ENCODE peak calls at places on chromosomes 3 and 15, in seven cellular contexts. One of them, this sample, is unnamed.

GRCh38 chr3:164040991-164041390 is 1037.3 kb downstream of the SI start:
- DNase-seq in mesendoderm: no peak
- DNase-seq in IMR-90: no peak
- DNase-seq in trophoblast cell: no peak
- DNase-seq in mesenchymal stem cell: no peak
- DNase-seq in H1: no peak
- DNase-seq in H9: no peak
- DNase-seq in this sample: no peak

GRCh38 chr15:48250640-48251076 is 44.6 kb downstream of the SLC12A1 start:
- DNase-seq in H9: peak
- DNase-seq in H1: peak
- DNase-seq in mesendoderm: peak
- DNase-seq in IMR-90: peak
- DNase-seq in trophoblast cell: peak
- DNase-seq in mesenchymal stem cell: peak
- DNase-seq in this sample: peak

GRCh38 chr3:136332776-136333175 is 82.6 kb downstream of the PCCB start:
- DNase-seq in trophoblast cell: no peak
- DNase-seq in H9: no peak
- DNase-seq in mesenchymal stem cell: peak
- DNase-seq in IMR-90: peak
- DNase-seq in mesendoderm: no peak
- DNase-seq in H1: no peak
- DNase-seq in this sample: no peak

GRCh38 chr3:88509582-88509981 is 359.8 kb downstream of the C3orf38 start:
- DNase-seq in IMR-90: no peak
- DNase-seq in H1: no peak
- DNase-seq in trophoblast cell: no peak
- DNase-seq in H9: no peak
- DNase-seq in mesenchymal stem cell: no peak
- DNase-seq in mesendoderm: no peak
- DNase-seq in this sample: no peak

GRCh38 chr3:57031622-57032541 is 28.6 kb upstream of the SPATA12 start:
- DNase-seq in IMR-90: no peak
- DNase-seq in H1: no peak
- DNase-seq in mesenchymal stem cell: no peak
- DNase-seq in trophoblast cell: no peak
- DNase-seq in mesendoderm: no peak
- DNase-seq in H9: no peak
- DNase-seq in this sample: no peak

GRCh38 chr3:109413049-109413448 is 75.7 kb upstream of the DPPA4 start:
- DNase-seq in H9: no peak
- DNase-seq in mesenchymal stem cell: peak
- DNase-seq in H1: no peak
- DNase-seq in mesendoderm: no peak
- DNase-seq in IMR-90: no peak
- DNase-seq in trophoblast cell: no peak
- DNase-seq in this sample: no peak

GRCh38 chr15:69758810-69759410 is 306.3 kb downstream of the RPLP1 start:
- DNase-seq in H1: no peak
- DNase-seq in H9: no peak
- DNase-seq in IMR-90: peak
- DNase-seq in mesendoderm: no peak
- DNase-seq in trophoblast cell: no peak
- DNase-seq in mesenchymal stem cell: peak
- DNase-seq in this sample: no peak

GRCh38 chr3:18751514-18751913 is 326.4 kb upstream of the SATB1 start:
- DNase-seq in trophoblast cell: no peak
- DNase-seq in IMR-90: no peak
- DNase-seq in H9: no peak
- DNase-seq in H1: no peak
- DNase-seq in mesendoderm: no peak
- DNase-seq in mesenchymal stem cell: no peak
- DNase-seq in this sample: no peak

GRCh38 chr3:7978104-7978457 is 523.5 kb upstream of the LMCD1 start:
- DNase-seq in IMR-90: no peak
- DNase-seq in H1: no peak
- DNase-seq in mesendoderm: no peak
- DNase-seq in H9: no peak
- DNase-seq in mesenchymal stem cell: no peak
- DNase-seq in trophoblast cell: no peak
- DNase-seq in this sample: peak

GRCh38 chr3:149638401-149639092 is 19.3 kb downstream of the WWTR1 start:
- DNase-seq in trophoblast cell: no peak
- DNase-seq in mesendoderm: no peak
- DNase-seq in IMR-90: peak
- DNase-seq in H9: no peak
- DNase-seq in H1: no peak
- DNase-seq in mesenchymal stem cell: peak
- DNase-seq in this sample: no peak

GRCh38 chr3:120622870-120623718 is 27.0 kb downstream of the NDUFB4 start:
- DNase-seq in mesendoderm: peak
- DNase-seq in IMR-90: peak
- DNase-seq in trophoblast cell: peak
- DNase-seq in H1: peak
- DNase-seq in mesenchymal stem cell: no peak
- DNase-seq in H9: peak
- DNase-seq in this sample: no peak

GRCh38 chr15:55267401-55268053 is 22.1 kb downstream of the RAB27A start:
- DNase-seq in H1: no peak
- DNase-seq in mesendoderm: no peak
- DNase-seq in trophoblast cell: no peak
- DNase-seq in IMR-90: peak
- DNase-seq in H9: no peak
- DNase-seq in mesenchymal stem cell: peak
- DNase-seq in this sample: no peak

GRCh38 chr15:36161781-36162212 is 417.6 kb upstream of the CDIN1 start:
- DNase-seq in mesendoderm: peak
- DNase-seq in IMR-90: no peak
- DNase-seq in mesenchymal stem cell: peak
- DNase-seq in H1: no peak
- DNase-seq in H9: peak
- DNase-seq in trophoblast cell: no peak
- DNase-seq in this sample: peak

GRCh38 chr3:141243295-141243707 is 11.7 kb downstream of the PXYLP1 start:
- DNase-seq in mesenchymal stem cell: peak
- DNase-seq in trophoblast cell: peak
- DNase-seq in IMR-90: peak
- DNase-seq in H1: peak
- DNase-seq in mesendoderm: peak
- DNase-seq in H9: no peak
- DNase-seq in this sample: no peak

GRCh38 chr3:12046406-12046805 is 42.2 kb downstream of the SYN2 start:
- DNase-seq in trophoblast cell: no peak
- DNase-seq in mesenchymal stem cell: no peak
- DNase-seq in mesendoderm: no peak
- DNase-seq in H9: no peak
- DNase-seq in IMR-90: no peak
- DNase-seq in H1: no peak
- DNase-seq in this sample: no peak

GRCh38 chr3:52456169-52456799 is 880 bp downstream of the NISCH start:
- DNase-seq in IMR-90: peak
- DNase-seq in trophoblast cell: peak
- DNase-seq in mesenchymal stem cell: peak
- DNase-seq in H1: peak
- DNase-seq in H9: peak
- DNase-seq in mesendoderm: peak
- DNase-seq in this sample: no peak

GRCh38 chr15:65110676-65111292 is 4.2 kb downstream of the UBAP1L start:
- DNase-seq in mesenchymal stem cell: peak
- DNase-seq in H1: no peak
- DNase-seq in IMR-90: peak
- DNase-seq in trophoblast cell: no peak
- DNase-seq in mesendoderm: peak
- DNase-seq in H9: no peak
- DNase-seq in this sample: no peak

DNA sequence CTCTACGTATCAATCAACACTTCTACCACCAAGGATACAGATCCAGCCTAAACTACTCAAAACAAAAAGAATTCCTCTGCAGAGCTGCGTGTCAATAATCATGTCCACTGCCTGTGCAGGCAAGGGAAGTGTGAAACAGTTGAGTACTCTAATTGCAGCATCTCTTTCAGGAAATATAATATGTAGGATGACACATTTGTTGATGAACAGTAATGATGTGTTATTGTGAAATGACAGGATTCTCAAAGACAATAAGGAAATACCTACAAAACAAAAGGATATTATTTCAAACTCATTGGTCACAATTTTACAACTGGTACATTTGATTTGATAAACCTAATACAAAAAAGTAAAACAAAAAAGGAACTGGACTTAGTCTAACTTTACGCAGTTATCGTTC is 4.4 kb downstream of the SPG11 start:
- DNase-seq in trophoblast cell: no peak
- DNase-seq in H1: no peak
- DNase-seq in IMR-90: no peak
- DNase-seq in mesenchymal stem cell: no peak
- DNase-seq in mesendoderm: no peak
- DNase-seq in H9: no peak
- DNase-seq in this sample: no peak
- H3K9ac ChIP-seq in trophoblast cell: no peak
- H3K9ac ChIP-seq in H1: no peak
- H3K9ac ChIP-seq in IMR-90: no peak
- H3K9ac ChIP-seq in mesenchymal stem cell: no peak
- H3K9ac ChIP-seq in mesendoderm: no peak
- H3K9ac ChIP-seq in H9: no peak
- H3K9ac ChIP-seq in this sample: no peak

GRCh38 chr3:10334461-10334860 is 13.5 kb upstream of the SEC13 start:
- DNase-seq in IMR-90: peak
- DNase-seq in mesenchymal stem cell: peak
- DNase-seq in mesendoderm: peak
- DNase-seq in H1: no peak
- DNase-seq in trophoblast cell: peak
- DNase-seq in H9: peak
- DNase-seq in this sample: no peak
- H3K27ac ChIP-seq in IMR-90: no peak
- H3K27ac ChIP-seq in mesenchymal stem cell: no peak
- H3K27ac ChIP-seq in mesendoderm: no peak
- H3K27ac ChIP-seq in H1: no peak
- H3K27ac ChIP-seq in trophoblast cell: no peak
- H3K27ac ChIP-seq in H9: no peak
- H3K27ac ChIP-seq in this sample: no peak

GRCh38 chr3:71311320-71312046 is 272.0 kb downstream of the FOXP1 start:
- DNase-seq in mesenchymal stem cell: no peak
- DNase-seq in mesendoderm: no peak
- DNase-seq in H1: no peak
- DNase-seq in IMR-90: no peak
- DNase-seq in trophoblast cell: no peak
- DNase-seq in H9: no peak
- DNase-seq in this sample: no peak

GRCh38 chr3:71309342-71309741 is 274.2 kb downstream of the FOXP1 start:
- DNase-seq in IMR-90: no peak
- DNase-seq in mesendoderm: no peak
- DNase-seq in H9: no peak
- DNase-seq in H1: no peak
- DNase-seq in trophoblast cell: peak
- DNase-seq in mesenchymal stem cell: no peak
- DNase-seq in this sample: no peak

GRCh38 chr3:71309886-71310285 is 273.6 kb downstream of the FOXP1 start:
- DNase-seq in mesenchymal stem cell: no peak
- DNase-seq in IMR-90: peak
- DNase-seq in H9: no peak
- DNase-seq in trophoblast cell: no peak
- DNase-seq in H1: no peak
- DNase-seq in mesendoderm: no peak
- DNase-seq in this sample: no peak

GRCh38 chr3:71312461-71312860 is 271.1 kb downstream of the FOXP1 start:
- DNase-seq in H1: no peak
- DNase-seq in H9: no peak
- DNase-seq in mesenchymal stem cell: no peak
- DNase-seq in trophoblast cell: no peak
- DNase-seq in IMR-90: no peak
- DNase-seq in mesendoderm: no peak
- DNase-seq in this sample: no peak

GRCh38 chr3:71310595-71311319 is 272.8 kb downstream of the FOXP1 start:
- DNase-seq in mesenchymal stem cell: peak
- DNase-seq in IMR-90: peak
- DNase-seq in H9: no peak
- DNase-seq in H1: no peak
- DNase-seq in trophoblast cell: no peak
- DNase-seq in mesendoderm: peak
- DNase-seq in this sample: no peak
- H4K8ac ChIP-seq in mesenchymal stem cell: no peak
- H4K8ac ChIP-seq in IMR-90: peak
- H4K8ac ChIP-seq in H9: no peak
- H4K8ac ChIP-seq in H1: no peak
- H4K8ac ChIP-seq in trophoblast cell: peak
- H4K8ac ChIP-seq in mesendoderm: no peak
- H4K8ac ChIP-seq in this sample: no peak

GRCh38 chr3:115699741-115700140 is 76.4 kb downstream of the GAP43 start:
- DNase-seq in mesenchymal stem cell: peak
- DNase-seq in IMR-90: peak
- DNase-seq in trophoblast cell: no peak
- DNase-seq in mesendoderm: no peak
- DNase-seq in H9: no peak
- DNase-seq in H1: no peak
- DNase-seq in this sample: no peak

GRCh38 chr3:115695081-115695480 is 71.8 kb downstream of the GAP43 start:
- DNase-seq in mesendoderm: no peak
- DNase-seq in IMR-90: no peak
- DNase-seq in H9: no peak
- DNase-seq in H1: no peak
- DNase-seq in trophoblast cell: no peak
- DNase-seq in mesenchymal stem cell: no peak
- DNase-seq in this sample: no peak

GRCh38 chr3:115697263-115698053 is 74.1 kb downstream of the GAP43 start:
- DNase-seq in trophoblast cell: peak
- DNase-seq in mesendoderm: peak
- DNase-seq in H9: no peak
- DNase-seq in IMR-90: peak
- DNase-seq in mesenchymal stem cell: no peak
- DNase-seq in H1: no peak
- DNase-seq in this sample: no peak

GRCh38 chr3:115702598-115702997 is 79.3 kb downstream of the GAP43 start:
- DNase-seq in mesenchymal stem cell: no peak
- DNase-seq in trophoblast cell: no peak
- DNase-seq in mesendoderm: no peak
- DNase-seq in H9: no peak
- DNase-seq in H1: no peak
- DNase-seq in IMR-90: no peak
- DNase-seq in this sample: no peak

DNA sequence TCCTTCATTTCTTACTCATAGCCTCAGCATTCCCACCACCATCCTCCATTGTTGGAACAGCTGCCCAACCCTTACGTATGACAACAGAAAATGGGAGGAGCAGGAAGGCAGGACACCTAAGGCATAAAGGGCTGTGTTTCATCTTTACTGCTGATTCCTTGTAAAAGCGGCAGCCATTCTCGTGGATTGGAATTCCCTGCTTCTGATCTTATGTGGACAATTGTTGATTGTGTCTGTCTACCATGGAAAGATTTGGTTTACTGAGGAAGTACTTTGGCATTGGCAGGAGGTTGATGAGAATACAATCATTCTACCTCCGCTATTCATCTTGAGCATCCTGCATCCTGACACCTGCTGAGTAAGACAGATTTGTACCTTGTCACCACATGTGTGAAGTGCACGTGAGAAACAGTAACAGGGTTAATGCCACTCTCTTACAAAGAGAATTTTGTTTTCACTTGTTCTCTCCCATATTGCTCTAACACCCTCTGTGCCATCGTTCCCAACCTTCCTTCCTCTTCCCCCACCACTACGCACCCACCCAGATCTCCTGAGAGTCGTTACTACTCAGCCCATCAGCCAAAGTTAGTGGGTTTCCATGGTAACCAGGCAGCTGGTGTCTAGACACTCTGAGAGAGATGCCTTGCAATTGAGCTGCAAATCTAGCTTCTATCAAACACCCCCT is 75.7 kb downstream of the GAP43 start:
- DNase-seq in mesenchymal stem cell: peak
- DNase-seq in trophoblast cell: peak
- DNase-seq in IMR-90: peak
- DNase-seq in H9: peak
- DNase-seq in mesendoderm: peak
- DNase-seq in H1: peak
- DNase-seq in this sample: peak
- H3K9ac ChIP-seq in mesenchymal stem cell: no peak
- H3K9ac ChIP-seq in trophoblast cell: no peak
- H3K9ac ChIP-seq in IMR-90: no peak
- H3K9ac ChIP-seq in H9: no peak
- H3K9ac ChIP-seq in mesendoderm: no peak
- H3K9ac ChIP-seq in H1: no peak
- H3K9ac ChIP-seq in this sample: no peak

This sample was measured in neuronal stem cell.